ENCODE peak calls at places on chromosome 22, in four cellular contexts. A is upper lobe of right lung; Z is CD8-positive, alpha-beta memory T cell; R is aorta. J is an unnamed sample.
A peak's percentile ranks its signal among the peaks of the same experiment; 100 is the strongest.

GRCh38 chr22:42769574-42770447 is 49.1 kb upstream of the A4GALT start:
- DNase-seq in A (peak; percentile 77), Z (no peak), R (peak; percentile 89), J (peak; percentile 64)

GRCh38 chr22:25237503-25237902 is 18.1 kb downstream of the CRYBB2 start:
- DNase-seq in A (no peak), Z (no peak), R (no peak), J (no peak)

GRCh38 chr22:39954584-39955055 is 5.6 kb upstream of the TMA7B start:
- DNase-seq in A (no peak), Z (no peak), R (no peak), J (no peak)

GRCh38 chr22:47448231-47449035 is 686.0 kb downstream of the TBC1D22A start:
- DNase-seq in A (no peak), Z (no peak), R (no peak), J (no peak)

GRCh38 chr22:31173386-31174145 is 13.6 kb downstream of the RNF185 start:
- DNase-seq in A (no peak), Z (no peak), R (no peak), J (no peak)

GRCh38 chr22:42747701-42748513 is 27.2 kb upstream of the A4GALT start:
- DNase-seq in A (no peak), Z (no peak), R (no peak), J (no peak)

GRCh38 chr22:50338042-50338573 is 5.0 kb upstream of the PPP6R2 start:
- DNase-seq in A (no peak), Z (no peak), R (no peak), J (no peak)

GRCh38 chr22:26753125-26753862 is 95.9 kb downstream of the MIAT start:
- DNase-seq in A (no peak), Z (no peak), R (no peak), J (no peak)

GRCh38 chr22:50733521-50734342 is 4.3 kb upstream of the ACR start:
- DNase-seq in A (peak; percentile 55), Z (no peak), R (peak; percentile 55), J (no peak)

GRCh38 chr22:37060801-37061610 is 9.5 kb downstream of the KCTD17 start:
- DNase-seq in A (no peak), Z (no peak), R (no peak), J (no peak)

GRCh38 chr22:49883294-49883640 is 29.6 kb downstream of the ZBED4 start:
- DNase-seq in A (no peak), Z (no peak), R (no peak), J (no peak)

GRCh38 chr22:42696331-42696967 is 24.2 kb downstream of the A4GALT start:
- DNase-seq in A (no peak), Z (no peak), R (no peak), J (no peak)

GRCh38 chr22:28237092-28237491 is 318.0 kb upstream of the PITPNB start:
- DNase-seq in A (no peak), Z (no peak), R (no peak), J (no peak)

GRCh38 chr22:49777569-49778250 is 50.0 kb downstream of the BRD1 start:
- DNase-seq in A (no peak), Z (no peak), R (no peak), J (no peak)

GRCh38 chr22:47225080-47225930 is 462.9 kb downstream of the TBC1D22A start:
- DNase-seq in A (no peak), Z (no peak), R (no peak), J (no peak)

GRCh38 chr22:19143967-19144400 is 467 bp downstream of the ESS2 start:
- DNase-seq in A (no peak), Z (peak; percentile 37), R (no peak), J (no peak)

GRCh38 chr22:28594784-28595324 is 84.8 kb downstream of the TTC28 start:
- DNase-seq in A (no peak), Z (peak; percentile 13), R (no peak), J (peak; percentile 68)

GRCh38 chr22:24304067-24304675 is 33.5 kb downstream of the SPECC1L start:
- DNase-seq in A (no peak), Z (no peak), R (no peak), J (peak; percentile 88)

GRCh38 chr22:27212617-27213177 is 555.3 kb downstream of the MIAT start:
- DNase-seq in A (no peak), Z (no peak), R (no peak), J (peak; percentile 77)

GRCh38 chr22:37675930-37676571 is 615 bp downstream of the LGALS1 start:
- DNase-seq in A (peak; percentile 73), Z (no peak), R (no peak), J (no peak)

GRCh38 chr22:24434472-24435322 is 7.3 kb downstream of the ADORA2A start:
- DNase-seq in A (peak; percentile 59), Z (peak; percentile 87), R (no peak), J (peak; percentile 61)

GRCh38 chr22:19909350-19910179 is 32.0 kb upstream of the COMT start:
- DNase-seq in A (peak; percentile 88), Z (peak; percentile 65), R (peak; percentile 94), J (peak; percentile 71)

GRCh38 chr22:44325718-44326548 is 13.2 kb upstream of the SHISAL1 start:
- DNase-seq in A (no peak), Z (no peak), R (no peak), J (peak; percentile 17)

GRCh38 chr22:25159028-25159427 is 40.6 kb upstream of the CRYBB3 start:
- DNase-seq in A (no peak), Z (no peak), R (no peak), J (no peak)

GRCh38 chr22:37559901-37560681 is at the start of gene CDC42EP1:
- DNase-seq in A (peak; percentile 87), Z (no peak), R (peak; percentile 89), J (peak; percentile 79)

GRCh38 chr22:37569009-37569920 is 9.0 kb downstream of the CDC42EP1 start:
- DNase-seq in A (peak; percentile 87), Z (no peak), R (no peak), J (peak; percentile 96)

DNA sequence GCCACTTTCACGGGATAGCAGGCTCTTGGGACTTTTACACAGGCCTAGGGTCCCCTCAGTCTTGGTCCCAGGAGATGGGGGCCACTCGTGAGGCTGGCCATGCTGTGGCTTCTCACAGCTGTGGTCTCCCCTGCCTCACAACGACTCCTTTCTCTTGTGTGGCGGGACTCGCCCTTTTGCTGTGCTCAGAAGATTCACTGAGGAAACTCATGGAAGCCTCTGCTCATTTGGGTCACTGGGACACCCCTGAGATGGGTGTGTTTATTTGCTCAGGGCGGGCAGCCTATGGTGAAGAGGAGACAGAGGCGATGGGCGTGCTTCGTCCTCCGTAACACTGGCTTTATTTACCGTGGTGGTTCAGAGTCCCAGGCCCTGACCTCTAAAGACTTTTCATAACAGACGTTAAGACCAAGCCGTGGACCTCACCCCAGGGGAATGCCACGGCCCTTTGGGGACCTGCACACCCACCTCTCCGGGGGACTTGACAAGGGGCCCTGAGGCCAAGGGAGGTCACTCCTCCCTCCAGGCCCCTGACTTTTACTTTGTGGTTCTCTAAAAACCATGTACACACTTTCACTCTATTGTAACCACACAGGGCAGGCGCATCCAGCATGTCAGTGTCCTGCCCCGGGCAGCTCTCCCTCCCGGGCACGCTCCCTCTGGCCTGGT is 15.5 kb downstream of the TEF start:
- DNase-seq in A (no peak), Z (no peak), R (no peak), J (peak; percentile 66)
- H3K4me3 ChIP-seq in A (no peak overlapping the region), Z (no peak overlapping the region), R (no peak overlapping the region), J (no peak overlapping the region)

DNA sequence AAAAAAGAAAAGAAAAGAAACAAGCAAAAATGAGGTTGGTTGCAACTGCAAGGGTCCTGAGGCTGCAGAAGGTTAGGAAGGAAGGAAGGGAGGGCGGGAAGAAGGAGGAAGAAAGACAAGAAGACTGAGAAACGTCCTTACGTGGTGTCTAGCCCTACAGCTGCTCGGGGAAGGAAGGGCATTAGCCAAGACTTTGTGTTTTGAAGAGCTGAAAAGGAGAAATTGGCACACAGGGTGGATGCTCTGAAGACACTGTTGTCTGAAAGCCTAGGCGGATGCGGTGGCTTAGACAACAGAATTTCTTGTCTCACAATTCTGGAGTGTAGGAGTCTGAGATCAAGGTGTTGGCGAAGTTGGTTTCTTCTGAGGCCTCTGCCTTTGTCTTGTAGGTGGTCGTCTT is 60.7 kb downstream of the MCM5 start:
- DNase-seq in A (no peak), Z (no peak), R (no peak), J (no peak)
- H3K4me1 ChIP-seq in A (no peaks in the 10 kb centered on the region), Z (no peaks in the 10 kb centered on the region), R (no peaks in the 10 kb centered on the region), J (no peaks in the 10 kb centered on the region)

GRCh38 chr22:35116269-35116668 is 50.3 kb downstream of the ISX start:
- DNase-seq in A (no peak), Z (no peak), R (no peak), J (peak; percentile 51)

GRCh38 chr22:35113341-35113740 is 47.4 kb downstream of the ISX start:
- DNase-seq in A (no peak), Z (no peak), R (no peak), J (no peak)

GRCh38 chr22:35115515-35115914 is 49.6 kb downstream of the ISX start:
- DNase-seq in A (no peak), Z (no peak), R (no peak), J (no peak)

GRCh38 chr22:35116817-35117216 is 50.9 kb downstream of the ISX start:
- DNase-seq in A (no peak), Z (no peak), R (no peak), J (peak; percentile 91)

GRCh38 chr22:35114296-35114980 is 48.5 kb downstream of the ISX start:
- DNase-seq in A (no peak), Z (no peak), R (no peak), J (no peak)
- H3K27ac ChIP-seq in A (no peak overlapping the region), Z (no peak overlapping the region), R (no peak overlapping the region), J (no peak overlapping the region)

DNA sequence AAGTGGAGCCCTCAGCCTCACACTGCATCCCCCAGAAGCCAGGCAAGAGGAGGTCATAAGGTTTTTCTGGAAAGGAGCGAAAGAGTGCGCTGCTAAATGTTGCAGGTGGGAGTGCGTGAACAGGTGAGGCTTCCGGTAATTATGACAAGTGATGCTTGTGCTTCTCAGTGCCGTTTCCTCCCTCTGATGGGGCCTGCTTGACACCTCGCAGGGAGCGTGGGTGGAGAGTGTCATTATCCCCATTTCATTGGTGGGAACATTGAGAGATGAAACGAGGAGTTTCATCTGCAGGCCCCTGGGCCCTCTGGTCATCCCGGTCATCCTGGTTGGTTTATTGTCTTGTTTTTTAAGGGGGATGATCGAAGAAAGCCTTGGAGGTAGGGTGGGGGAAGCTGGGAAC is 57.5 kb downstream of the BCR start:
- DNase-seq in A (no peak), Z (no peak), R (no peak), J (no peak)
- H3K4me3 ChIP-seq in A (no peak overlapping the region), Z (no peak overlapping the region), R (no peak overlapping the region), J (no peak overlapping the region)

DNA sequence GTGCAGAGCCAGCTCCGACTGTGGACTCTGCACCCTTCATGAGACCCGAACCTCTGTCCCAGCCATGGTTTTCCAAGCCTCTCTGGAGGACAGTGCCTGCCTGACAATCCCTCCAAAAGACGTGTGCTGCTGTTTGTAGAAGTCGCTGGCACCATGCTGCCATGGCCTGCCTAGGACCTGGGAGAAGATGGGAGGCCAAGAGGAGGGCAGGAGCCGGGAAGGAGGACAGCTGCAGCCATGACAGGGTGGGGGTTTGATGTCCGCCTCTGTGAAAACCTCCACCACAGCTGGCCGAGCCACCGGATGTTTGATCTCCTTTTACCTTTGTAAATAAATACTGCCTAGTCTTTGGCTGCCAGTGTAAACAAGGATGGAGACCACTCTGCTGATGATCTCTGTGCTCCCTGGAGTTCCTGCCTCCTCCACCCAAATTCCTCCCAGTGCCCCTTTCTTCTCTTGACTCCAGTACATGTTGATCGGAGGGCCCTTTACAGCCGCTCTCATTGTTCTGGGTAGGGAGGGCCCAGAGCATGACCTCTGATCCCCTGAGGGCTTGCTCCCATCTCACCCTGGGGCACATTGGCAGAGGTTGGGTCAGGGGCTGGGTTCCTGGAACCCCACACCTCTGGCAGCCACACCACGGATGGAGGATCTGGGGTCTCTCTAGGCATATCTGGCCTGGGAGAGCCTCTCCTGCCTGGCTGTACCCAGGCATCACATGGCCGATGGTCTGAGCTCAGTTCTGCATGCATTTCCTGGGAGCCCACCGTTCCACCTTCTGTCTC is 66.9 kb downstream of the BCR start:
- DNase-seq in A (no peak), Z (no peak), R (no peak), J (no peak)
- H3K4me1 ChIP-seq in A (peaks cover 13% of the 10 kb centered on the region), Z (peaks cover 78% of the 10 kb centered on the region), R (no peaks in the 10 kb centered on the region), J (peaks cover 3% of the 10 kb centered on the region)